ENCODE peak calls at places on chromosomes 12 and 14, in five cellular contexts. X is K562, Q is left ventricle myocardium inferior, R is neural progenitor cell, Z is fibroblast of lung. B is an unnamed sample.

GRCh38 chr14:41873379-41874034 is 266.8 kb downstream of the LRFN5 start:
- DNase-seq in Q (no peak), R (no peak), X (no peak), Z (peak; percentile 68), B (no peak)

GRCh38 chr12:119679081-119679480 is 11.1 kb downstream of the PRKAB1 start:
- DNase-seq in R (peak; percentile 64), X (no peak), Z (no peak), Q (no peak), B (no peak)

GRCh38 chr12:125100551-125101434 is 35.6 kb downstream of the AACS start:
- DNase-seq in X (no peak), Q (no peak), Z (no peak), R (peak; percentile 16), B (no peak)

GRCh38 chr12:110543252-110543959 is 39.7 kb downstream of the PPTC7 start:
- DNase-seq in X (no peak), Z (peak; percentile 96), R (no peak), Q (peak; percentile 89), B (peak; percentile 94)

GRCh38 chr12:59715434-59715833 is 119.6 kb downstream of the SLC16A7 start:
- DNase-seq in Z (no peak), Q (no peak), R (no peak), X (no peak), B (no peak)

GRCh38 chr12:21354641-21355040 is 18.1 kb upstream of the IAPP start:
- DNase-seq in Z (no peak), Q (no peak), X (peak; percentile 11), R (no peak), B (no peak)

GRCh38 chr12:130850418-130851021 is 11.5 kb upstream of the STX2 start:
- DNase-seq in Q (no peak), R (no peak), Z (no peak), X (no peak), B (no peak)

GRCh38 chr12:29314421-29314820 is 66.6 kb downstream of the ERGIC2 start:
- DNase-seq in Q (peak; percentile 18), X (no peak), Z (no peak), R (peak; percentile 3), B (no peak)

GRCh38 chr14:81485372-81485771 is 48.3 kb downstream of the SEL1L start:
- DNase-seq in X (no peak), Q (no peak), Z (no peak), R (no peak), B (no peak)

GRCh38 chr14:96578619-96579018 is 76.4 kb downstream of the PAPOLA start:
- DNase-seq in Z (no peak), X (no peak), R (no peak), Q (no peak), B (no peak)

GRCh38 chr12:131124487-131125280 is 171.0 kb downstream of the ADGRD1 start:
- DNase-seq in X (no peak), R (no peak), Q (no peak), Z (no peak), B (no peak)

GRCh38 chr14:88189040-88189839 is 133.8 kb downstream of the KCNK10 start:
- DNase-seq in R (peak; percentile 87), X (peak; percentile 80), Q (no peak), Z (peak; percentile 87), B (peak; percentile 78)

GRCh38 chr12:131963381-131963780 is 13.6 kb downstream of the EP400 start:
- DNase-seq in Q (no peak), R (no peak), X (no peak), Z (no peak), B (no peak)

GRCh38 chr12:32542550-32543229 is 136.4 kb upstream of the DNM1L start:
- DNase-seq in R (no peak), X (no peak), Q (no peak), Z (peak; percentile 14), B (no peak)

GRCh38 chr12:26630546-26631027 is 202.4 kb downstream of the ITPR2 start:
- DNase-seq in X (no peak), Q (no peak), R (no peak), Z (peak; percentile 64), B (no peak)

GRCh38 chr14:91286530-91286937 is 42.0 kb upstream of the GPR68 start:
- DNase-seq in X (peak; percentile 79), Q (peak; percentile 71), Z (peak; percentile 74), R (peak; percentile 83), B (peak; percentile 52)

GRCh38 chr14:51564460-51564859 is 87.2 kb upstream of the FRMD6 start:
- DNase-seq in X (no peak), Z (no peak), R (no peak), Q (no peak), B (no peak)

DNA sequence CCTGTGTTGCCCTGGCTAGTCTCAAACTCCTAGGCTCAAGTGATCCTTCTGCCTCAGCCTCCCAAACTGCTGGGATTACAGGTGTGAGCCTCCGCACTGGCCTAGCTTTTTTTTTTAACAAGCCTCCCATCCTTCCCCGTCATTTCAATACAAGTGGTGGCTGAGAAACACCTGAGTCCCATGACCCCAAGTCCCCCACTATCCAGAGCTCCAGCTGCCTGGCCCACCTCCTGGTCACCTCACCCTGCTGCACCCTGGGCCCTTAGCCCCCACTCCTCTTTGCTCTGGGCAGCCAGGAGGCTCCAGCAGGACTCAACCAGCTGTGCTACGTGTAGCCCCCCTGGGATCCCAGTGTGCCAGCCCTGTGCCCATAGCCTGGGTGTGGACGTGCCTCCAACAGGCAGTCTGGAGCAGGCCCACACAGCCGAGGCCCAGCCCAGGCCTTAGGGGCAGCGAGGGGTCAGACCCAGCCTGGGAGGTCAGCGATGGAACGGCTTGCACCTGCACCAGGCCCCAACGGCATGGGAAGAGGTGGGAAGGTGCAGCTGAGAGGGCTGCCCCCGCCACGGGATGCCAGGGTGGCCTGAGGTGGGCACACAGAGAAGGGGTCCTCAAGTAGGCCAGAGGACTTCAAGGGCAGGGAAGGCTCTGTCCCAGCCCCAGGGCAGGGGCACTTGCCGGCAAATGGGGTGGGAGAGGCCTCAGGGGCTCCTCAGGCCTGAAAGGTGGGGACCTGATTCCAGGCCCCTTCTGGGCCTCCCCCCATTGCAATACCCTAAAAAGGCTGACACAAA is 6.5 kb downstream of the AHNAK2 start:
- DNase-seq in Q (peak; percentile 8), R (no peak), X (no peak), Z (no peak), B (no peak)
- H3K4me1 ChIP-seq in Q (peaks cover 86% of the 10 kb centered on the region), R (peaks cover 30% of the 10 kb centered on the region), X (no peaks in the 10 kb centered on the region), Z (peaks cover 43% of the 10 kb centered on the region), B (peaks cover 14% of the 10 kb centered on the region)

GRCh38 chr12:116881325-116881866 is at the start of gene HRK:
- DNase-seq in Z (no peak), X (no peak), Q (no peak), R (no peak), B (no peak)

GRCh38 chr12:116880213-116880816 is 926 bp downstream of the HRK start:
- DNase-seq in X (no peak), Z (peak; percentile 29), Q (no peak), R (peak; percentile 17), B (peak; percentile 50)

GRCh38 chr12:116880817-116881324 is 370 bp downstream of the HRK start:
- DNase-seq in X (peak; percentile 65), R (peak; percentile 75), Z (peak; percentile 18), Q (peak; percentile 25), B (peak; percentile 13)

GRCh38 chr12:116881867-116882507 is 746 bp upstream of the HRK start:
- DNase-seq in Z (no peak), R (peak; percentile 25), Q (no peak), X (no peak), B (no peak)

GRCh38 chr12:116882742-116883141 is 1.5 kb upstream of the HRK start:
- DNase-seq in Z (peak; percentile 53), Q (no peak), X (peak; percentile 13), R (peak; percentile 49), B (peak; percentile 11)
- TF ChIP-seq CTCF in Z (peak; percentile 30), Q (peak; percentile 42), X (peak; percentile 45), R (peak; percentile 43), B (peak; percentile 64)

GRCh38 chr14:64220466-64220865 is 73.7 kb downstream of the ESR2 start:
- DNase-seq in Q (peak; percentile 76), Z (no peak), X (peak; percentile 34), R (no peak), B (no peak)
- H3K4me1 ChIP-seq in Q (peaks cover 89% of the 10 kb centered on the region), Z (no peaks in the 10 kb centered on the region), X (peaks cover 7% of the 10 kb centered on the region), R (no peaks in the 10 kb centered on the region), B (no peaks in the 10 kb centered on the region)

GRCh38 chr12:52217223-52217622 is 15.8 kb upstream of the KRT7 start:
- DNase-seq in X (no peak), Q (peak; percentile 65), Z (no peak), R (no peak), B (no peak)
- TF ChIP-seq CTCF in X (no peak), Q (no peak), Z (no peak), R (no peak), B (no peak)

DNA sequence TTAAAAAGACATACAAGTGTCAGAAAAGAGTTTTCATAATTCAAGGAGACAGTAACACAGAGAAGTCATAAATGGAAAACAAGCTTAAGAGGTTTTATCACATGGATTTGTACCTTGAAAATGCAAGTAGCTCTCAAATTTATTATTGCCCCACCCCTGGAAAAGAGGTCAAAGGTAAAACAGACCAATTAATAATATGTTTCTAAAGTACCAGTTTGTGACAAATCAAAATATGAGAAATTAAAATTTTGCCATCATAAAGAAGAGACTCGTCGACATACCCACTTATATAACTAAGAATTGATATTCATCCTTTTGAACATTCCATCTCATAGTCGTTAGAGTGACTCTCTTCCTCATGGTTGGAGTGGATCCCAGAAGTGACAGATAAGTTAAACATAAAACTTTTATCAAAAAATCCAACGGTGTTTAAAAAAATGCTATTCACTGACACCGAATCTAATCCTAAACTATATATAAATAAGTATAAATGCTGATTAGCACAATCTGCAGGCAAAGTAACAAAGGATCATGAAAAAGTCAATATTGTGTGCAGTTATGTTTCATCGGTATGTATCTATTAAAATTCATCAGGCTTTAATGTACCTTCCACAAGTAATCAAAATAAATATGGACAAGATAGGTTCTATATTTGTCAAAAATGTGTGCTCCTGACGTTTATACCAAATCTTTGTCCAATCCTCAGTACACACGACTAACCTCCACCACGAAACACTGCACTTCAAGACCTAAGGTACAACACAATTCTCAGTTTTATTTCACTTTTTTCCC is 2.3 kb downstream of the CORO1C start:
- DNase-seq in R (no peak), Z (no peak), X (no peak), Q (no peak), B (no peak)
- H3K4me1 ChIP-seq in R (peaks cover 17% of the 10 kb centered on the region), Z (peaks cover 26% of the 10 kb centered on the region), X (peaks cover 45% of the 10 kb centered on the region), Q (peaks cover 80% of the 10 kb centered on the region), B (peaks cover 38% of the 10 kb centered on the region)